ENCODE peak calls at places on chromosomes 5 and 9, in nine cellular contexts. O is breast epithelium, B is HCT116, U is body of pancreas, P is pancreas, H is psoas muscle, E is hepatocyte, Q is retinal pigment epithelial cell, D is lung. J is an unnamed sample.

GRCh38 chr5:33531796-33532195 is 91.0 kb downstream of the TARS1 start:
- DNase-seq in O (no peak), B (no peak), U (no peak), P (no peak), H (no peak), E (no peak), Q (no peak), D (no peak), J (no peak)

GRCh38 chr5:178237431-178238312 is 5.1 kb upstream of the PHYKPL start:
- DNase-seq in O (peak; percentile 80), B (no peak), U (no peak), P (no peak), H (no peak), E (no peak), Q (no peak), D (no peak), J (no peak)

GRCh38 chr5:159496773-159497172 is 166.5 kb upstream of the IL12B start:
- DNase-seq in O (no peak), B (no peak), U (no peak), P (no peak), H (no peak), E (no peak), Q (no peak), D (no peak), J (no peak)

GRCh38 chr5:143402464-143403356 is 776 bp downstream of the NR3C1 start:
- DNase-seq in O (peak; percentile 54), B (no peak), U (peak; percentile 57), P (peak; percentile 55), H (peak; percentile 75), E (peak; percentile 71), Q (no peak), D (peak; percentile 58), J (peak; percentile 64)

GRCh38 chr9:136050706-136051567 is 44.2 kb downstream of the NACC2 start:
- DNase-seq in O (peak; percentile 17), B (no peak), U (no peak), P (no peak), H (no peak), E (peak; percentile 46), Q (no peak), D (no peak), J (peak; percentile 47)

GRCh38 chr5:120053841-120054240 is 410.3 kb upstream of the PRR16 start:
- DNase-seq in O (no peak), B (no peak), U (no peak), P (no peak), H (no peak), E (no peak), Q (no peak), D (no peak), J (no peak)

GRCh38 chr5:169350759-169351240 is 49.9 kb upstream of the SLIT3 start:
- DNase-seq in O (peak; percentile 55), B (peak; percentile 13), U (no peak), P (peak; percentile 8), H (peak; percentile 24), E (peak; percentile 59), Q (peak; percentile 97), D (no peak), J (no peak)

GRCh38 chr5:55306641-55307382 is 682 bp downstream of the DHX29 start:
- DNase-seq in O (no peak), B (no peak), U (no peak), P (no peak), H (no peak), E (no peak), Q (no peak), D (no peak), J (no peak)

GRCh38 chr5:12292610-12293204 is 388.5 kb upstream of the CTNND2 start:
- DNase-seq in O (no peak), B (no peak), U (no peak), P (no peak), H (no peak), E (peak; percentile 44), Q (no peak), D (no peak), J (no peak)

GRCh38 chr5:159971931-159972461 is 36.9 kb upstream of the TTC1 start:
- DNase-seq in O (no peak), B (no peak), U (peak; percentile 24), P (no peak), H (no peak), E (peak; percentile 73), Q (no peak), D (no peak), J (no peak)

GRCh38 chr9:109455391-109455790 is 42.7 kb downstream of the PTPN3 start:
- DNase-seq in O (no peak), B (no peak), U (no peak), P (no peak), H (no peak), E (no peak), Q (no peak), D (no peak), J (no peak)

GRCh38 chr9:2859776-2860379 is 16.0 kb upstream of the PUM3 start:
- DNase-seq in O (no peak), B (peak; percentile 56), U (peak; percentile 71), P (peak; percentile 33), H (peak; percentile 49), E (peak; percentile 81), Q (no peak), D (peak; percentile 59), J (no peak)

DNA sequence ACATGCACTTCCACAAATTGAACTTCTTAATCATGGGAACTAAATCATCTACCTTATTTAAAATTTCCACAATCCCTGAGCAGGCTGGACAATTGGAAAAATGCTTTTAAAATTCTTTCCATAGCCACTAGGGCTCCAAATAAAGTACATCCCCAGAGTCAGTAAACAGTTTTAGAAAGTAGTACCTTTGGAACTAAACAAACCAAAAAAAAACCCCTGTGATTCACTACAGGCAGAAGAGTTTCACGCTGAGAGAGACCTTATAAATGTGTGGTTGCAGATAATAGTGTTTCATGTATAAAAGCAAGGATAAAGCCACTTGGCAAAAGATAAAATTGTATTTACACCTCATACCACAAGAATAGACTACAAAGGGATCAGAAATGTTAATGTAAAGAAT is 11.8 kb upstream of the HMGCR start:
- DNase-seq in O (no peak), B (no peak), U (no peak), P (no peak), H (no peak), E (no peak), Q (no peak), D (no peak), J (no peak)
- TF ChIP-seq CTCF in O (no peak), B (peak; percentile 36), U (no peak), P (no peak), H (no peak), E (peak; percentile 10), Q (no peak), D (no peak), J (peak; percentile 29)

DNA sequence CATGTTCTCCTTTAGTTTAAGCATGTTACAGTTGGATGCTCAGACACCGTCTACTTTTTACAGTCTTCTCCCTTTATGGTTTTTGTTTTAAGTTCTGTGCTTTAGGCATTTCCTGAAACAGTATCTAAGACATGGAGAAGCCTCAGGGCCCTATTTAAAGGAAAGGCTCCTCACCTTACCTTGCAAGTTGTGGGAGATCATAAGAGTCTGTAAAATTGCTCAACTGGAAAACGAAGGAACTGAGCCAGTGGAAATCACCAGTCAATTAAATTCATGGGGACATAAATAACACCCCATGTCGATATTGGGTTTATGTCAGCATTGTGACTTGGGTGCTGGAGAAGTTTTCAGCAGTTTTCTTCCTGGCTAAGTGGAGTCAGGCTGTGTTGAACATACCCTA is 239.2 kb downstream of the KIF4B start:
- DNase-seq in O (no peak), B (no peak), U (no peak), P (no peak), H (no peak), E (no peak), Q (no peak), D (no peak), J (no peak)
- TF ChIP-seq CTCF in O (no peak), B (no peak), U (no peak), P (no peak), H (no peak), E (no peak), Q (no peak), D (no peak), J (no peak)

GRCh38 chr9:32380944-32381343 is 3.5 kb upstream of the ACO1 start:
- DNase-seq in O (no peak), B (no peak), U (no peak), P (no peak), H (no peak), E (no peak), Q (no peak), D (no peak), J (no peak)

GRCh38 chr9:32382582-32383320 is 1.7 kb upstream of the ACO1 start:
- DNase-seq in O (no peak), B (no peak), U (no peak), P (no peak), H (no peak), E (no peak), Q (no peak), D (no peak), J (no peak)

GRCh38 chr9:32376295-32376694 is 8.1 kb upstream of the ACO1 start:
- DNase-seq in O (no peak), B (no peak), U (no peak), P (no peak), H (no peak), E (no peak), Q (no peak), D (no peak), J (no peak)

GRCh38 chr9:32378496-32378895 is 5.9 kb upstream of the ACO1 start:
- DNase-seq in O (no peak), B (peak; percentile 71), U (peak; percentile 29), P (no peak), H (no peak), E (peak; percentile 77), Q (no peak), D (no peak), J (no peak)

GRCh38 chr9:32378993-32379729 is 5.3 kb upstream of the ACO1 start:
- DNase-seq in O (no peak), B (peak; percentile 67), U (peak; percentile 56), P (peak; percentile 38), H (no peak), E (peak; percentile 83), Q (no peak), D (peak; percentile 51), J (no peak)
- TF ChIP-seq CTCF in O (peak; percentile 54), B (peak; percentile 86), U (peak; percentile 96), P (peak; percentile 61), H (peak; percentile 77), E (peak; percentile 87), Q (peak; percentile 88), D (peak; percentile 95), J (peak; percentile 66)

GRCh38 chr9:112765281-112765680 is 14.7 kb downstream of the SNX30 start:
- DNase-seq in O (no peak), B (no peak), U (no peak), P (no peak), H (no peak), E (no peak), Q (no peak), D (no peak), J (no peak)
- TF ChIP-seq CTCF in O (no peak), B (no peak), U (no peak), P (no peak), H (no peak), E (no peak), Q (no peak), D (no peak), J (no peak)

GRCh38 chr5:141245250-141245717 is at the start of gene PCDHB15:
- DNase-seq in O (no peak), B (no peak), U (no peak), P (no peak), H (no peak), E (no peak), Q (no peak), D (no peak), J (no peak)
- TF ChIP-seq CTCF in O (no peak), B (peak; percentile 14), U (peak; percentile 19), P (no peak), H (no peak), E (peak; percentile 20), Q (peak; percentile 18), D (no peak), J (no peak)

GRCh38 chr9:91426123-91426745 is 2.6 kb upstream of the NFIL3 start:
- DNase-seq in O (no peak), B (peak; percentile 51), U (no peak), P (no peak), H (no peak), E (peak; percentile 52), Q (no peak), D (no peak), J (no peak)
- TF ChIP-seq CTCF in O (no peak), B (peak; percentile 66), U (peak; percentile 60), P (peak; percentile 21), H (peak; percentile 48), E (peak; percentile 45), Q (peak; percentile 50), D (peak; percentile 33), J (peak; percentile 61)

J was measured in CD14-positive monocyte.